ENCODE peak calls at places on chromosome 20, in seven cellular contexts. U is H1; A is psoas muscle; P is spleen; J is RWPE1; C is thoracic aorta; H is CD4-positive, CD25-positive, alpha-beta regulatory T cell. O is an unnamed sample.

GRCh38 chr20:55354700-55355099 is 650.6 kb downstream of the CBLN4 start:
- DNase-seq in J (no peak), A (no peak), C (no peak), P (no peak), U (no peak), H (no peak), O (no peak)

GRCh38 chr20:64151634-64152530 is 12.4 kb upstream of the MYT1 start:
- DNase-seq in U (no peak), C (no peak), J (peak), A (no peak), H (no peak), P (peak), O (no peak)

GRCh38 chr20:40431112-40431511 is 257.9 kb downstream of the MAFB start:
- DNase-seq in U (no peak), C (no peak), P (no peak), J (no peak), A (no peak), H (no peak), O (no peak)

GRCh38 chr20:58702161-58702510 is 9.5 kb downstream of the NPEPL1 start:
- DNase-seq in J (no peak), U (no peak), P (peak), H (no peak), A (no peak), C (no peak), O (peak)

GRCh38 chr20:6886065-6886729 is 118.7 kb downstream of the BMP2 start:
- DNase-seq in H (no peak), C (no peak), U (no peak), A (no peak), P (no peak), J (no peak), O (no peak)

GRCh38 chr20:8616792-8617191 is 452.1 kb upstream of the PLCB4 start:
- DNase-seq in A (no peak), J (no peak), P (no peak), H (no peak), U (no peak), C (no peak), O (no peak)

GRCh38 chr20:44336086-44336485 is 757 bp upstream of the R3HDML start:
- DNase-seq in U (peak), P (no peak), H (no peak), C (no peak), A (no peak), J (no peak), O (no peak)

GRCh38 chr20:16475225-16475624 is 98.0 kb downstream of the KIF16B start:
- DNase-seq in U (no peak), J (no peak), P (no peak), A (no peak), C (no peak), H (no peak), O (no peak)

GRCh38 chr20:36070451-36070850 is 84.1 kb upstream of the EPB41L1 start:
- DNase-seq in U (no peak), J (no peak), H (no peak), A (no peak), P (no peak), C (no peak), O (no peak)
- H3K27ac ChIP-seq in U (no peak), J (no peak), H (no peak), A (no peak), P (no peak), C (no peak), O (no peak)

DNA sequence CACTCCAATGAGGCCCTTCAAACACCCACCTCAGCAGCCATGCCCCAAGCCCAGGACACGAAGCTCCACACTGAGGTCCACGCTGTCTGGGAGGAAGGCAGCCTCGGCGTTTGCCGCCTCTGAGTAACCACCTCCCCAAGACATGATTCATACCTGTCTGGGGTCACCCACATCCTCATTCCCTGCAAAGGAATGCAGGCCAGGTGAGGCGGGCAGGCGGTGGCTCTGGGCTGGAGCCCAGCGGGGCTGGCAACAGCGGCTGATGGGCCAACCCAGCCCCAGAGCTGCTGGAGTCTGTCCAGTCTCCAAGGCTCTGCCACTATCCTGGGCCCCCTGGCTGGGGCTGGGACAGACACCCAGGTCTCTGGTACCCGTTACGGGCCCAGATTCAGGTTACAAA is 14.8 kb downstream of the PMEPA1 start:
- DNase-seq in C (no peak), H (no peak), J (peak), A (no peak), P (no peak), U (no peak), O (no peak)
- H3K27ac ChIP-seq in C (peak), H (no peak), J (peak), A (no peak), P (no peak), U (no peak), O (peak)

DNA sequence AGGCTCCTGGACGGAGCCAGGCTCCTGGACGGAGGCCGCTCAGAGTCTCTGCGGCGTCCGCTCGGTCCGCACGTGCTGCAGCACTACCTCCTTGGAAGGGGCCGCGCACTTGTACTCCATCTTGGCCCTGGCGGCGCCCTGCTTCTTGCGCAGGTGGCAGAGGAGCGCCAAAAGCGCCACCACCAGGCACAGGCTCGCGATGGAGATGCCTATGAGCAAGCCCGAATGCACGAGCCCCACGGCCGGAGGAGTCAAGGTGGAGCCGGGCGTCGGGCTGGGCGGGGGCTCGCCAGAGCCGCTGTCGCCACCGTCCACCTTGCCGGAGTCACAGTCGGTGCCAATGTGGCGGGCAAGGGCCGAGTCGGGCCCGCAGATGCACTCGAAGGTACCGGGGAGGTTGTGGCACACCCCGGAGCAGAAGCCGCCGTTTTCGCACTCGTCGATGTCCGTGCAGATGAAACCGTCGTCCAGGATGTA is 1.7 kb downstream of the THBD start:
- DNase-seq in U (no peak), A (peak), H (no peak), C (no peak), P (peak), J (peak), O (peak)
- H3K27ac ChIP-seq in U (no peak), A (peak), H (no peak), C (no peak), P (peak), J (peak), O (no peak)

GRCh38 chr20:62838511-62838910 is 21.7 kb downstream of the COL9A3 start:
- DNase-seq in J (no peak), P (peak), U (no peak), A (no peak), C (no peak), H (no peak), O (peak)
- H3K27ac ChIP-seq in J (peak), P (peak), U (no peak), A (no peak), C (no peak), H (no peak), O (no peak)

GRCh38 chr20:51399138-51399890 is 143.2 kb downstream of the NFATC2 start:
- DNase-seq in U (no peak), C (no peak), A (no peak), P (no peak), H (no peak), J (no peak), O (no peak)
- H3K27ac ChIP-seq in U (no peak), C (no peak), A (no peak), P (peak), H (peak), J (no peak), O (no peak)

GRCh38 chr20:54350415-54350814 is 125.0 kb upstream of the DOK5 start:
- DNase-seq in A (no peak), U (no peak), P (no peak), J (no peak), C (no peak), H (no peak), O (no peak)
- H3K27ac ChIP-seq in A (no peak), U (no peak), P (no peak), J (no peak), C (no peak), H (no peak), O (no peak)

GRCh38 chr20:10312111-10312510 is 93.5 kb downstream of the SNAP25 start:
- DNase-seq in C (no peak), J (no peak), P (no peak), H (no peak), A (no peak), U (no peak), O (no peak)
- H3K27ac ChIP-seq in C (no peak), J (no peak), P (no peak), H (no peak), A (no peak), U (no peak), O (no peak)

GRCh38 chr20:3102575-3103368 is 18.2 kb upstream of the AVP start:
- DNase-seq in J (no peak), C (no peak), U (no peak), H (no peak), A (no peak), P (no peak), O (no peak)

GRCh38 chr20:3101737-3102574 is 17.4 kb upstream of the AVP start:
- DNase-seq in U (no peak), P (no peak), H (peak), A (no peak), C (no peak), J (no peak), O (no peak)

GRCh38 chr20:3100480-3100879 is 16.0 kb upstream of the AVP start:
- DNase-seq in C (no peak), A (no peak), H (no peak), U (no peak), P (no peak), J (no peak), O (no peak)

GRCh38 chr20:3103369-3104032 is 19.0 kb upstream of the AVP start:
- DNase-seq in A (no peak), J (peak), U (no peak), P (no peak), C (no peak), H (no peak), O (no peak)

GRCh38 chr20:3101251-3101650 is 16.7 kb upstream of the AVP start:
- DNase-seq in U (no peak), H (no peak), A (no peak), C (no peak), J (no peak), P (no peak), O (no peak)
- H3K27ac ChIP-seq in U (no peak), H (no peak), A (no peak), C (no peak), J (no peak), P (no peak), O (no peak)

GRCh38 chr20:36849333-36850065 is 26.4 kb upstream of the TLDC2 start:
- DNase-seq in J (no peak), P (no peak), C (no peak), H (no peak), U (no peak), A (no peak), O (no peak)
- H3K27ac ChIP-seq in J (peak), P (peak), C (peak), H (no peak), U (no peak), A (no peak), O (no peak)

GRCh38 chr20:61042501-61043385 is 209.3 kb upstream of the CDH4 start:
- DNase-seq in H (no peak), P (no peak), U (no peak), C (no peak), A (no peak), J (peak), O (no peak)

GRCh38 chr20:61044499-61044898 is 207.6 kb upstream of the CDH4 start:
- DNase-seq in A (no peak), J (no peak), H (no peak), U (no peak), P (no peak), C (no peak), O (no peak)

GRCh38 chr20:61041481-61041880 is 210.6 kb upstream of the CDH4 start:
- DNase-seq in H (no peak), C (no peak), J (no peak), U (no peak), P (no peak), A (no peak), O (no peak)

GRCh38 chr20:61045091-61045490 is 207.0 kb upstream of the CDH4 start:
- DNase-seq in A (no peak), P (no peak), H (no peak), J (no peak), C (no peak), U (no peak), O (no peak)

DNA sequence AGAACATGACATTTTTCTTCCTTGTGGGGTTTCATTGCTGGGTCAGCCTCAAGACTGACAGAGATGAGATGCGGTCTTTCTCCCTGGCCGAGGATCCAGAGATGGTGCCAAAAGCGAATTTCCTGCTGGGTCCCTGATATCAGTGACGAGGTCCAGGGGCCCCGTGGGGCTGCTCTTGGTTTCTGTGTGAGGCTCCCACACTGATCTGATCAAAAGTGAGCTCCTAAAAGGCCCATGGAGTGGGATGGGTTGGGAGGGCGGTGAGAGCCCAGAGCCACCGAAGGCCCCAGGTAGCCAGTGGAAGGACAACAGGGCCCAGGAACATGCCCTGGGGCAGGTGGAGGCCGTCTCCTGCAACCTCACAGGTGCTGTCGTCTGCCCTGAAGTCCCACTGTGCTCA is 208.4 kb upstream of the CDH4 start:
- DNase-seq in A (no peak), H (no peak), P (no peak), U (no peak), C (no peak), J (no peak), O (no peak)
- H3K27ac ChIP-seq in A (no peak), H (no peak), P (no peak), U (no peak), C (no peak), J (no peak), O (no peak)